ENCODE peak calls at places on chromosomes 3 and 15, in eight cellular contexts. One of them, this sample, is unnamed.

GRCh38 chr3:130963878-130964277 is 62.7 kb downstream of the ASTE1 start:
- DNase-seq in IMR-90: peak; percentile 98
- DNase-seq in lower lobe of right lung: no peak
- DNase-seq in thyroid gland: no peak
- DNase-seq in tibial nerve: no peak
- DNase-seq in HL-60: peak; percentile 51
- DNase-seq in substantia nigra: no peak
- DNase-seq in cardiac muscle cell: peak; percentile 97
- DNase-seq in this sample: no peak

GRCh38 chr3:66378256-66378655 is 122.6 kb downstream of the LRIG1 start:
- DNase-seq in cardiac muscle cell: no peak
- DNase-seq in IMR-90: peak; percentile 26
- DNase-seq in thyroid gland: peak; percentile 23
- DNase-seq in lower lobe of right lung: no peak
- DNase-seq in HL-60: no peak
- DNase-seq in substantia nigra: peak; percentile 26
- DNase-seq in tibial nerve: no peak
- DNase-seq in this sample: no peak

GRCh38 chr15:62665449-62665848 is 377.1 kb upstream of the TPM1 start:
- DNase-seq in substantia nigra: no peak
- DNase-seq in thyroid gland: no peak
- DNase-seq in IMR-90: peak; percentile 32
- DNase-seq in lower lobe of right lung: no peak
- DNase-seq in tibial nerve: no peak
- DNase-seq in cardiac muscle cell: peak; percentile 93
- DNase-seq in HL-60: no peak
- DNase-seq in this sample: no peak

GRCh38 chr3:85930718-85931117 is 971.9 kb downstream of the CADM2 start:
- DNase-seq in tibial nerve: no peak
- DNase-seq in IMR-90: no peak
- DNase-seq in lower lobe of right lung: no peak
- DNase-seq in substantia nigra: no peak
- DNase-seq in cardiac muscle cell: no peak
- DNase-seq in thyroid gland: no peak
- DNase-seq in HL-60: no peak
- DNase-seq in this sample: no peak

GRCh38 chr3:126274735-126275734 is 82.2 kb downstream of the KLF15 start:
- DNase-seq in substantia nigra: no peak
- DNase-seq in IMR-90: no peak
- DNase-seq in tibial nerve: no peak
- DNase-seq in thyroid gland: no peak
- DNase-seq in cardiac muscle cell: peak; percentile 29
- DNase-seq in HL-60: peak; percentile 81
- DNase-seq in lower lobe of right lung: no peak
- DNase-seq in this sample: no peak

GRCh38 chr3:43505351-43505750 is 116.5 kb downstream of the ANO10 start:
- DNase-seq in thyroid gland: no peak
- DNase-seq in cardiac muscle cell: no peak
- DNase-seq in lower lobe of right lung: no peak
- DNase-seq in substantia nigra: no peak
- DNase-seq in tibial nerve: no peak
- DNase-seq in IMR-90: peak; percentile 77
- DNase-seq in HL-60: no peak
- DNase-seq in this sample: no peak

GRCh38 chr15:31975446-31976229 is 54.7 kb upstream of the CHRNA7 start:
- DNase-seq in HL-60: no peak
- DNase-seq in substantia nigra: no peak
- DNase-seq in IMR-90: no peak
- DNase-seq in lower lobe of right lung: no peak
- DNase-seq in thyroid gland: peak; percentile 58
- DNase-seq in tibial nerve: no peak
- DNase-seq in cardiac muscle cell: no peak
- DNase-seq in this sample: no peak

GRCh38 chr3:131543714-131544113 is 40.9 kb upstream of the MRPL3 start:
- DNase-seq in cardiac muscle cell: peak; percentile 91
- DNase-seq in lower lobe of right lung: no peak
- DNase-seq in IMR-90: peak; percentile 84
- DNase-seq in substantia nigra: no peak
- DNase-seq in HL-60: no peak
- DNase-seq in thyroid gland: peak; percentile 85
- DNase-seq in tibial nerve: no peak
- DNase-seq in this sample: no peak

GRCh38 chr15:55434989-55435825 is 26.9 kb downstream of the PIERCE2 start:
- DNase-seq in cardiac muscle cell: peak; percentile 76
- DNase-seq in substantia nigra: no peak
- DNase-seq in lower lobe of right lung: no peak
- DNase-seq in HL-60: peak; percentile 12
- DNase-seq in tibial nerve: no peak
- DNase-seq in thyroid gland: no peak
- DNase-seq in IMR-90: peak; percentile 64
- DNase-seq in this sample: no peak

GRCh38 chr15:47603026-47603425 is 114.3 kb upstream of the SEMA6D start:
- DNase-seq in IMR-90: peak; percentile 55
- DNase-seq in cardiac muscle cell: no peak
- DNase-seq in substantia nigra: no peak
- DNase-seq in tibial nerve: no peak
- DNase-seq in HL-60: no peak
- DNase-seq in thyroid gland: no peak
- DNase-seq in lower lobe of right lung: no peak
- DNase-seq in this sample: no peak

GRCh38 chr3:14289590-14290453 is 111.2 kb downstream of the LSM3 start:
- DNase-seq in tibial nerve: no peak
- DNase-seq in substantia nigra: no peak
- DNase-seq in cardiac muscle cell: peak; percentile 86
- DNase-seq in lower lobe of right lung: no peak
- DNase-seq in thyroid gland: no peak
- DNase-seq in IMR-90: peak; percentile 96
- DNase-seq in HL-60: no peak
- DNase-seq in this sample: no peak

GRCh38 chr3:100033814-100034490 is 80.3 kb downstream of the FILIP1L start:
- DNase-seq in substantia nigra: no peak
- DNase-seq in cardiac muscle cell: peak; percentile 50
- DNase-seq in lower lobe of right lung: no peak
- DNase-seq in IMR-90: peak; percentile 52
- DNase-seq in tibial nerve: no peak
- DNase-seq in HL-60: no peak
- DNase-seq in thyroid gland: no peak
- DNase-seq in this sample: no peak

GRCh38 chr15:74716647-74717046 is 8.7 kb downstream of the CYP1A1 start:
- DNase-seq in HL-60: peak; percentile 74
- DNase-seq in tibial nerve: no peak
- DNase-seq in thyroid gland: no peak
- DNase-seq in cardiac muscle cell: peak; percentile 25
- DNase-seq in IMR-90: no peak
- DNase-seq in substantia nigra: no peak
- DNase-seq in lower lobe of right lung: no peak
- DNase-seq in this sample: no peak

GRCh38 chr15:63501256-63502089 is 2.9 kb upstream of the USP3 start:
- DNase-seq in HL-60: no peak
- DNase-seq in cardiac muscle cell: peak; percentile 97
- DNase-seq in tibial nerve: peak; percentile 54
- DNase-seq in IMR-90: peak; percentile 97
- DNase-seq in thyroid gland: peak; percentile 78
- DNase-seq in substantia nigra: peak; percentile 27
- DNase-seq in lower lobe of right lung: peak; percentile 84
- DNase-seq in this sample: peak; percentile 49

GRCh38 chr15:98174286-98174685 is 213.8 kb downstream of the ARRDC4 start:
- DNase-seq in substantia nigra: no peak
- DNase-seq in thyroid gland: no peak
- DNase-seq in tibial nerve: no peak
- DNase-seq in HL-60: no peak
- DNase-seq in cardiac muscle cell: no peak
- DNase-seq in IMR-90: no peak
- DNase-seq in lower lobe of right lung: no peak
- DNase-seq in this sample: no peak

GRCh38 chr3:154122912-154123559 is 1.8 kb downstream of the ARHGEF26 start:
- DNase-seq in lower lobe of right lung: no peak
- DNase-seq in HL-60: no peak
- DNase-seq in thyroid gland: peak; percentile 15
- DNase-seq in substantia nigra: no peak
- DNase-seq in IMR-90: peak; percentile 15
- DNase-seq in cardiac muscle cell: peak; percentile 47
- DNase-seq in tibial nerve: no peak
- DNase-seq in this sample: no peak

GRCh38 chr3:81531256-81531655 is 230.2 kb downstream of the GBE1 start:
- DNase-seq in IMR-90: no peak
- DNase-seq in thyroid gland: no peak
- DNase-seq in tibial nerve: no peak
- DNase-seq in substantia nigra: no peak
- DNase-seq in lower lobe of right lung: no peak
- DNase-seq in HL-60: no peak
- DNase-seq in cardiac muscle cell: no peak
- DNase-seq in this sample: no peak

DNA sequence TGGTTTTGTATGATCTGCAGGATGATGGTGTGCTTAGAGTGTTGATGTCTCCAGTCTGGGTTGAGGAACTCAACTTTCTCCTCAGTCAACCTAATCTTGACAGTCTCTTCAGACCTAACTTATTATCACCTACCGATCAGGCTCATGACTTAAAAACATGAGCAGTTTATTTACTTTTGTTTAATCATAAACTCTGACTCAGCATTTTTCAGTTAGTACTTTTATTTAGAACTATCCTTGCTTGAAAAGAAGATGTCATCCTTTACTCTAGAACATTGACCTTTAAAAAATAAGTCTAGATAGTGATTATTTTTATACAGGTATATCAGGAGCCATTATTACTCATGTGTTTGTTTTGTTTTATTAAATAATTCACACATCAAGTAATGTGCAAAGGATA is 414.8 kb downstream of the AGBL1 start:
- DNase-seq in IMR-90: no peak
- DNase-seq in thyroid gland: no peak
- DNase-seq in substantia nigra: no peak
- DNase-seq in tibial nerve: no peak
- DNase-seq in cardiac muscle cell: no peak
- DNase-seq in lower lobe of right lung: no peak
- DNase-seq in HL-60: no peak
- DNase-seq in this sample: no peak
- H3K27ac ChIP-seq in IMR-90: no peak overlapping the region
- H3K27ac ChIP-seq in thyroid gland: no peak overlapping the region
- H3K27ac ChIP-seq in substantia nigra: no peak overlapping the region
- H3K27ac ChIP-seq in tibial nerve: no peak overlapping the region
- H3K27ac ChIP-seq in cardiac muscle cell: no peak overlapping the region
- H3K27ac ChIP-seq in lower lobe of right lung: no peak overlapping the region
- H3K27ac ChIP-seq in HL-60: no peak overlapping the region
- H3K27ac ChIP-seq in this sample: no peak overlapping the region

DNA sequence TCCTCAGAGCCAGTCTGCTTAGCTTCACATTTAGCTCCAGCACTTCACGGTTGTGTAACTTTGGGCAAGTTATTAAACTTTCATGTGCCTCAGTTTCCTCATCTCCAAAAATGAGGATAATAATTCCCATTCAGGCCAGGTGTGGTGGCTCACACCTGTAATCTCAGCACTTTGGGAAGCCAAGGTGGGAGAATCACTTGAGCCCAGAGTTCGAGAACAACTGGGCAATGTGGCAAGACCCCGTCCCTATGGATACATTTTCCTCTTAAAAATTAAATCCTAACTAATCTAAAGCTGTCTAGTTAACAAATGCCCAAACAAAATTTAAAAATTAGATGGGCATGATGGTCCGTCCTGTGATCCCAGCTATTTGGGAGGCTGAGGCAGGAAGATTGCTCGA is 7.2 kb downstream of the RCN2 start:
- DNase-seq in cardiac muscle cell: no peak
- DNase-seq in thyroid gland: no peak
- DNase-seq in HL-60: no peak
- DNase-seq in tibial nerve: no peak
- DNase-seq in IMR-90: no peak
- DNase-seq in lower lobe of right lung: no peak
- DNase-seq in substantia nigra: no peak
- DNase-seq in this sample: no peak
- H3K27ac ChIP-seq in cardiac muscle cell: no peak overlapping the region
- H3K27ac ChIP-seq in thyroid gland: no peak overlapping the region
- H3K27ac ChIP-seq in HL-60: no peak overlapping the region
- H3K27ac ChIP-seq in tibial nerve: no peak overlapping the region
- H3K27ac ChIP-seq in IMR-90: no peak overlapping the region
- H3K27ac ChIP-seq in lower lobe of right lung: no peak overlapping the region
- H3K27ac ChIP-seq in substantia nigra: no peak overlapping the region
- H3K27ac ChIP-seq in this sample: no peak overlapping the region

GRCh38 chr15:71226536-71227455 is 111.5 kb downstream of the THSD4 start:
- DNase-seq in cardiac muscle cell: no peak
- DNase-seq in thyroid gland: no peak
- DNase-seq in HL-60: no peak
- DNase-seq in IMR-90: no peak
- DNase-seq in lower lobe of right lung: no peak
- DNase-seq in substantia nigra: no peak
- DNase-seq in tibial nerve: no peak
- DNase-seq in this sample: no peak

GRCh38 chr15:71223516-71223915 is 108.2 kb downstream of the THSD4 start:
- DNase-seq in substantia nigra: no peak
- DNase-seq in cardiac muscle cell: no peak
- DNase-seq in tibial nerve: no peak
- DNase-seq in HL-60: no peak
- DNase-seq in thyroid gland: no peak
- DNase-seq in IMR-90: no peak
- DNase-seq in lower lobe of right lung: no peak
- DNase-seq in this sample: no peak

GRCh38 chr15:71221417-71221816 is 106.1 kb downstream of the THSD4 start:
- DNase-seq in cardiac muscle cell: no peak
- DNase-seq in substantia nigra: no peak
- DNase-seq in tibial nerve: no peak
- DNase-seq in lower lobe of right lung: no peak
- DNase-seq in HL-60: no peak
- DNase-seq in thyroid gland: no peak
- DNase-seq in IMR-90: no peak
- DNase-seq in this sample: no peak

GRCh38 chr15:71220828-71221227 is 105.6 kb downstream of the THSD4 start:
- DNase-seq in lower lobe of right lung: no peak
- DNase-seq in substantia nigra: no peak
- DNase-seq in tibial nerve: no peak
- DNase-seq in HL-60: no peak
- DNase-seq in cardiac muscle cell: no peak
- DNase-seq in thyroid gland: no peak
- DNase-seq in IMR-90: no peak
- DNase-seq in this sample: no peak

GRCh38 chr15:71224024-71224423 is 108.8 kb downstream of the THSD4 start:
- DNase-seq in tibial nerve: no peak
- DNase-seq in lower lobe of right lung: no peak
- DNase-seq in cardiac muscle cell: no peak
- DNase-seq in IMR-90: no peak
- DNase-seq in substantia nigra: no peak
- DNase-seq in thyroid gland: no peak
- DNase-seq in HL-60: no peak
- DNase-seq in this sample: no peak
- H3K27ac ChIP-seq in tibial nerve: no peak overlapping the region
- H3K27ac ChIP-seq in lower lobe of right lung: no peak overlapping the region
- H3K27ac ChIP-seq in cardiac muscle cell: no peak overlapping the region
- H3K27ac ChIP-seq in IMR-90: no peak overlapping the region
- H3K27ac ChIP-seq in substantia nigra: no peak overlapping the region
- H3K27ac ChIP-seq in thyroid gland: no peak overlapping the region
- H3K27ac ChIP-seq in HL-60: no peak overlapping the region
- H3K27ac ChIP-seq in this sample: no peak overlapping the region

DNA sequence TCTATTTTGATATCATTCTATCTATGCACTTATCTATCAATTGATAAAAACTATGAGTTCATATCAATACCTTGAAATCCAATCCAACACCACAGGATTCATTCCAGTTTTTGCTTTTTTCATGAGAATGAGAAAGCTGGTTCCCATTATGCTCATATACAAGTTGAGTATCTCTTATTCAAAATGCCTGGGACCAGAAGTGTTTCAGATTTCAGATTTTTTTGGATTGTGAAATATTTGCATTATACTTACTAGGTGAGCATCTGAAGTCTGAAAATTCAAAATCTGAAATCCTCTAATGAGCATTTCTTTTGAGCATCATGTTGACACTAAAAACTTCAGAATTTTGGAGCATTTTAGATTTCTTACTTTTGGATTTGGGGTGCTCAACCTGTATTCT is 67.8 kb upstream of the DCBLD2 start:
- DNase-seq in tibial nerve: no peak
- DNase-seq in substantia nigra: no peak
- DNase-seq in cardiac muscle cell: no peak
- DNase-seq in HL-60: no peak
- DNase-seq in lower lobe of right lung: no peak
- DNase-seq in IMR-90: no peak
- DNase-seq in thyroid gland: no peak
- DNase-seq in this sample: no peak
- H3K27ac ChIP-seq in tibial nerve: no peak overlapping the region
- H3K27ac ChIP-seq in substantia nigra: no peak overlapping the region
- H3K27ac ChIP-seq in cardiac muscle cell: no peak overlapping the region
- H3K27ac ChIP-seq in HL-60: no peak overlapping the region
- H3K27ac ChIP-seq in lower lobe of right lung: no peak overlapping the region
- H3K27ac ChIP-seq in IMR-90: no peak overlapping the region
- H3K27ac ChIP-seq in thyroid gland: no peak overlapping the region
- H3K27ac ChIP-seq in this sample: no peak overlapping the region

This sample was measured in CD8-positive, alpha-beta memory T cell.